ENCODE peak calls at places on chromosomes 5 and 9, in four cellular contexts. T is pancreas, A is right lobe of liver, F is AG09309. V is an unnamed sample.

GRCh38 chr5:23704176-23704855 is 196.9 kb downstream of the PRDM9 start:
- DNase-seq in F (no peak), T (no peak), A (no peak), V (no peak)

GRCh38 chr9:5872496-5872895 is 18.2 kb upstream of the MLANA start:
- DNase-seq in A (no peak), T (no peak), F (no peak), V (no peak)

GRCh38 chr5:107900721-107901120 is 230.0 kb upstream of the EFNA5 start:
- DNase-seq in F (no peak), T (no peak), A (no peak), V (no peak)

GRCh38 chr5:127942246-127943060 is 141.1 kb upstream of the SLC12A2 start:
- DNase-seq in F (no peak), T (no peak), A (no peak), V (no peak)

GRCh38 chr5:17277907-17278306 is 60.5 kb downstream of the BASP1 start:
- DNase-seq in A (no peak), F (no peak), T (no peak), V (no peak)

GRCh38 chr5:177064500-177065277 is 22.0 kb upstream of the FGFR4 start:
- DNase-seq in F (no peak), A (no peak), T (no peak), V (no peak)

GRCh38 chr5:19584131-19584530 is 403.9 kb downstream of the CDH18 start:
- DNase-seq in T (no peak), A (no peak), F (no peak), V (no peak)

GRCh38 chr5:113095831-113096230 is 119.2 kb downstream of the DCP2 start:
- DNase-seq in T (no peak), F (no peak), A (no peak), V (no peak)

GRCh38 chr9:93666279-93666784 is 89.9 kb downstream of the PHF2 start:
- DNase-seq in T (no peak), F (no peak), A (no peak), V (no peak)

GRCh38 chr9:130041648-130042405 is 1.2 kb downstream of the FNBP1 start:
- DNase-seq in A (peak; percentile 46), F (no peak), T (peak; percentile 50), V (no peak)

DNA sequence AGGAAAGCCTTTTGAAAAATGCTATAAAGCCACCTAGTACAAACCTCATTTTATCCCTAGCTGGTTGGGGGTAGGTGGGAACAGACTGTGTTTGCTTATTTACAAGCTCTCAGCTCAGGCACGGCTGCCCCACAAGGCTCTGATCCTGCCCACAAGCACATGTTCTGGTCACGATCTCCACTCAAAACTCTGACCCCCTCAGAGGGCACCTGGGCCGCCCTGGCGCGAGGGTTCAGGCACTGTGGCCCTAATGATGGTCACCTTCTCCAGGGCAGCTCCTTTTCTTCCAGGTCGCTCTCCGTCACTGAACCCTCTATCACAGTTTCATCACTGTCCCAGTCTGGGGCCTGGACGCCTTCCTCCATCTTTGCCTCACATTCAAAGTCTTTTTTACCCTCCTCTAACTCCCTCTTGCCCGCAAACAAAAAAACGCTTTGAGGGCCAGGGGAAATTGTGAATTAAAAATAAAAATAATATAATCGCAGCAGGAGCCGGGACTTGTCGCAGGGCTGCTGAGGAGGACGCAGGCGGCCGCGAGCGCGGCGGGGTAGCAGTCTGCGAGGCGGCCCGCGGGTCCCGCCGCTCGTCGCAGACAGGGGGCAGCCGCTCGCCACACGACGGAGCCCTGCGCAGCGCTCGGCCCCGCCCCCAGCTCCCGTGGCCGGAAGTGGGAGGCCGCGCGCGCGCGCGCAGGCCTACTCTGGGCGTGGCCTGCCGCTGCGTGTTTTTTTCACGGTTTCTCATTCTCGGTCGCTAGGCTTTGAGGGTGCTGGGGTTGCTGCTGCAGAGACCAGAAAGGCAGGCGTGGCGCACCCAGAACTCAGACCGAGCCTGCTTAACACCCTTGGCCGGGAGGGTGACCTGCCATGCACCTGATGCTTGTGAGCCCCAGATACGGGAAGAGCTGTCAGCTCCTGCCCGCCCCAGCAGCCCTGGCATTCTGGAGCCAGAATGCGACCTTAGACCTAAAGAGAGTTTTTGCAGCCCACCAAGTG is at the start of gene ANKRD31:
- DNase-seq in A (peak; percentile 91), T (peak; percentile 92), F (peak; percentile 14), V (peak; percentile 86)
- TF ChIP-seq CTCF in A (peak; percentile 93), T (peak; percentile 88), F (peak; percentile 45), V (peak; percentile 95)

DNA sequence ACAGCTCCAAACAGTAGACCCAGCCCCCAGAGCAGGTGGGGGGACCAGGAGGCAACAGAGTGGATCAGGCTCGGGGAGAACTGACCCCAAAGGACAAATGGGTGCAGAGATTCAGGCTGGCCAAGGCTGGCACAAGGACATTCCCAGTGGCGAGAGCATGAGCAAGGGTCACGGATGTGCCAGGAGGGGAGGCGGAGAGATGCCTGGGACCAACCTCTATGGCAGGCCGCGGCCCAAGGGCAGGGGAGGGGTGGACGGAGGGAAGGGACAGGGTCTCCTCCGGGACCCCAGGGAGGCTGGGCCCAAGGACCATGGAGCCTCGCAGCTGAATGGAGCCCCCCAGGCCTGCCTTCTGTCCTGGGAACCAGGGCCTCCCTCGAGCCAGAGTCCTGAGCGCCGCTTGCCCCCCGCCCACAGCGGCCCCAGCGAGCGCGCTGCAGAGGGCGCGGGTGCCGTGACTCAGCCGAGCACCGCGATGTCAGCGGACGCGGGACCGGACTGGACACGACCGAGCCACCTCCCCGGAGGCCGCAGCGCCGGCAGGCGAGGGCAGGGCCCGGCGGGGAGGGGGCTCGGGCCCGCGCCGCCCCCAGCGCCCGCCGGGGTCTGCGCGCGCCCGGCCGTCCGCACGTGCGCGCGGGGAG is 546 bp downstream of the ABCA2 start:
- DNase-seq in A (no peak), T (no peak), F (no peak), V (peak; percentile 37)
- H3K4me3 ChIP-seq in A (peak overlapping the region; percentile 56), T (peak overlapping the region; percentile 3), F (peak overlapping the region; percentile 59), V (peak overlapping the region; percentile 22)

GRCh38 chr9:76877961-76878360 is 28.0 kb downstream of the PRUNE2 start:
- DNase-seq in F (no peak), T (no peak), A (no peak), V (no peak)

GRCh38 chr9:76873821-76874220 is 32.1 kb downstream of the PRUNE2 start:
- DNase-seq in T (no peak), F (no peak), A (no peak), V (no peak)

GRCh38 chr9:76876098-76876497 is 29.8 kb downstream of the PRUNE2 start:
- DNase-seq in T (no peak), F (no peak), A (no peak), V (no peak)

GRCh38 chr9:76868897-76869296 is 37.0 kb downstream of the PRUNE2 start:
- DNase-seq in F (no peak), T (no peak), A (no peak), V (no peak)

DNA sequence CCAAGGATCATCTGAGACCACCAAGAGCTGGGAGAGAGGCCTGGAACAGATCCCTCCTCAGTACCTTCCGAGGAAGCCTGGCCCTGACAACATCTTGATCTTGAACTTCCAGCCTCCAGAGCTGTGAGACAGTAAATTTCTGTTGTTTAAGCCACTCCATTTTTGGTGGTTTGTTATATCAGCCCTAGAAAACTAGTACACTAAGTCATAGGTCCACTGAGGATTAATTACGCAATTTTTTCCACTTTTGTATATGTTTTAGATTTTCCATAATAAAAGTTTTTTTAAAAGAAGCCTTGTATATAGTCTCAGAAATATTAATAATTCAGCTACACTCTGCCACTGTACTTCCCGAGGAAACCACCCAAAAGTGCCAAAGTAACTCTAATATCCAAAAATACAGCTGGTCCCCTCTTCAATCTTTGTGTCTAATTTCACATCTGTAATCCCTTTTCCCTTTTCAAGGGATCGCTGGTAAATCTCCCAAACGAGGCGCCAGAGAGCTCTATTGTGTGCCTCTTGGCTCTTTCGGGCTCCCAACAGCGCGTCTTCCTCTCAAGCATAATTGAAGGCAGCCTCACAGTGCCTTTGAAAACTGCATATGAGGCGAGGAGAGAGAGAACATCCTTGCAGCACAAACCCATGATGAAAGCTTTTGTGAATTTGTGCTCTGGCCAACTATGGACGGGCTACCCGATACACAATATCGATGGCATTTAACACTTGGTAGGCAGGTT is 32.7 kb downstream of the PRUNE2 start:
- DNase-seq in A (no peak), F (no peak), T (no peak), V (no peak)
- TF ChIP-seq CTCF in A (no peak), F (no peak), T (no peak), V (no peak)

GRCh38 chr5:141850786-141851185 is 27.4 kb downstream of the PCDH1 start:
- DNase-seq in T (no peak), F (no peak), A (no peak), V (no peak)

GRCh38 chr5:141850183-141850768 is 27.9 kb downstream of the PCDH1 start:
- DNase-seq in A (no peak), T (no peak), F (no peak), V (peak; percentile 62)

GRCh38 chr5:141849371-141850182 is 28.6 kb downstream of the PCDH1 start:
- DNase-seq in T (peak; percentile 98), F (no peak), A (peak; percentile 94), V (peak; percentile 96)

GRCh38 chr5:141852448-141852847 is 25.8 kb downstream of the PCDH1 start:
- DNase-seq in T (no peak), F (no peak), A (no peak), V (no peak)

DNA sequence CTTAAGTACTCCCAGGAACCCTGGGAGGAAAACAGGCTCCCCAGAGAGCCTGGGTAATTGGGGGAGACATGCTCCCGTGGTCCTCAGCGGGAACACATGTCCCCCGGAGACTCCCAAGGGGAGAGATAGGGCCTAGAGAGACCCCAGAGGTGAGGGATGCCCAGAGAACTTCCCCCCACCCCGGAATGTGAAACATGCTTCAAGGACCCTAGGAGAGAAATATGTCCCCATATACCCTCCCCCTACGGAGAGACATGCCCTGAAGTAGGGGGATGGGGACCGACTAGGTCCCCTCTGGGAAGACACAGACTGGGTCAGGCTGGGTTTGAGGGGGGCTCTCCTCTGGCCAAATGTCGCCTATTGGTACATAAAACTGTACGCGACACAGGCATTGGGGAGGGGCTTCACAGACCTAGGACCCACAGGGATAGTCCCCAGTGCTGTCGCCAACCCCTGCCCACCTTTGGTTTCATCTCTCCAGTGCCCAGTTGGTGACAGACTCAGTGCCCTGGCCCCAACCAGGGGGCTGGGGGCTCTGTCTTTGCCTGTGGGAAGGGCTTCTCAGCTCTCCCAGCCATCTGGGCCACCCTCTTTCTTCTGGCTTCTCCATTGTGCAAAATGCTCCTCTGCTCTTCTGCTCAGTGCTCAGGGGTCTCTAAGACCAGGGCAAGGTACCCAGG is 26.9 kb downstream of the PCDH1 start:
- DNase-seq in A (no peak), F (no peak), T (no peak), V (no peak)
- H3K4me3 ChIP-seq in A (no peak overlapping the region), F (no peak overlapping the region), T (no peak overlapping the region), V (no peak overlapping the region)

DNA sequence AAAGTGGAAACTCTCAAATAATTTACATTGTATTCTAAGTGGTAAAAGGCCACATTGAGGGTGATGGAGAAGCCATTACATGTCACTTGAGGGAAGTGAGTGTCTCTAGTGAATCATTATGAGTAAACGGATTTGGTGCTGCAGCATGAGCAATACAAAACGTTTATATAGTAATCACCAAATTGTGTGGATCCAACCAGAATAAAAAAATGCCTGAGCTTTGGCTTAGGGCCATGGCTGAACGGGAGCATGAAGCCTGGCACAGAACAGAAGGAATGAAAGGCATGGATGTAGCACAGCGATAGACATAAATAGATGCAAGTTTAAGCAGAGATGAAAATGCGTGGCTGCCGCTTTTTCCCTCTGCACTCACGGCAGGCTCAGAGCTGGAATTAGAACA is 58.3 kb downstream of the PTTG1 start:
- DNase-seq in A (no peak), T (no peak), F (peak; percentile 67), V (no peak)
- TF ChIP-seq CTCF in A (no peak), T (no peak), F (no peak), V (no peak)

GRCh38 chr5:9456435-9457042 is 89.3 kb downstream of the SEMA5A start:
- DNase-seq in T (no peak), F (peak; percentile 45), A (no peak), V (no peak)
- H3K4me3 ChIP-seq in T (no peak overlapping the region), F (no peak overlapping the region), A (no peak overlapping the region), V (no peak overlapping the region)